ENCODE peak calls at places on chromosomes 13 and 19, in ten cellular contexts. N is RCC 7860; A is mammary epithelial cell; H is H4; Z is stimulated activated CD4-positive, alpha-beta T cell treated with anti-CD3 and anti-CD28 coated beads, Interleukin-12 subunit alpha, Interleukin-12 subunit beta, amount 100 ng/mL, for 48 hours; W is Right ventricle myocardium inferior; O is nephron progenitor cell; Y is fibroblast of mammary gland; S is activated CD8-positive, alpha-beta memory T cell treated with anti-CD3 and anti-CD28 coated beads for 48 hours; M is lower lobe of right lung. R is an unnamed sample.

GRCh38 chr19:38842439-38843174 is 7.2 kb downstream of the HNRNPL start:
- DNase-seq in N (no peak), A (no peak), H (no peak), Z (peak), W (no peak), O (no peak), Y (no peak), S (peak), M (no peak), R (no peak)

GRCh38 chr13:91045351-91046034 is 302.0 kb upstream of the MIR17HG start:
- DNase-seq in N (no peak), A (no peak), H (peak), Z (no peak), W (no peak), O (no peak), Y (no peak), S (no peak), M (no peak), R (peak)

GRCh38 chr19:3302755-3303154 is 63.6 kb upstream of the NFIC start:
- DNase-seq in N (no peak), A (no peak), H (no peak), Z (no peak), W (no peak), O (no peak), Y (no peak), S (no peak), M (no peak), R (no peak)

GRCh38 chr19:44747739-44748425 is 626 bp upstream of the BCL3 start:
- DNase-seq in N (peak), A (peak), H (peak), Z (peak), W (peak), O (no peak), Y (no peak), S (no peak), M (peak), R (no peak)

GRCh38 chr19:16660763-16661479 is at the start of gene TMEM38A:
- DNase-seq in N (no peak), A (peak), H (peak), Z (peak), W (peak), O (peak), Y (no peak), S (no peak), M (peak), R (peak)

GRCh38 chr13:64849174-64849573 is 2381.0 kb downstream of the PCDH9 start:
- DNase-seq in N (no peak), A (no peak), H (no peak), Z (no peak), W (no peak), O (no peak), Y (no peak), S (no peak), M (no peak), R (no peak)

GRCh38 chr13:40388617-40389016 is 277.8 kb downstream of the FOXO1 start:
- DNase-seq in N (peak), A (no peak), H (peak), Z (peak), W (no peak), O (no peak), Y (no peak), S (peak), M (no peak), R (no peak)

GRCh38 chr13:98267080-98267912 is 90.2 kb upstream of the RNF113B start:
- DNase-seq in N (peak), A (peak), H (no peak), Z (no peak), W (no peak), O (no peak), Y (peak), S (no peak), M (no peak), R (peak)

GRCh38 chr19:3175761-3176714 is 2.5 kb upstream of the S1PR4 start:
- DNase-seq in N (peak), A (peak), H (peak), Z (no peak), W (no peak), O (no peak), Y (peak), S (no peak), M (peak), R (peak)

GRCh38 chr13:111034811-111035210 is 80.3 kb upstream of the ARHGEF7 start:
- DNase-seq in N (no peak), A (peak), H (no peak), Z (no peak), W (no peak), O (no peak), Y (peak), S (no peak), M (no peak), R (no peak)

GRCh38 chr19:35149463-35149862 is 5.1 kb upstream of the FXYD5 start:
- DNase-seq in N (no peak), A (no peak), H (no peak), Z (no peak), W (no peak), O (no peak), Y (no peak), S (no peak), M (no peak), R (no peak)

GRCh38 chr13:24605923-24606372 is 74.3 kb upstream of the ATP12A start:
- DNase-seq in N (no peak), A (peak), H (peak), Z (no peak), W (no peak), O (no peak), Y (peak), S (no peak), M (no peak), R (peak)

GRCh38 chr13:26786651-26787295 is 26.2 kb upstream of the GPR12 start:
- DNase-seq in N (no peak), A (no peak), H (no peak), Z (no peak), W (no peak), O (no peak), Y (no peak), S (no peak), M (no peak), R (no peak)

GRCh38 chr13:27541386-27541785 is 78.9 kb downstream of the LNX2 start:
- DNase-seq in N (no peak), A (no peak), H (no peak), Z (no peak), W (no peak), O (no peak), Y (no peak), S (no peak), M (no peak), R (no peak)

GRCh38 chr19:21430674-21431073 is 33.7 kb downstream of the ZNF493 start:
- DNase-seq in N (no peak), A (no peak), H (no peak), Z (no peak), W (no peak), O (no peak), Y (no peak), S (no peak), M (no peak), R (no peak)

GRCh38 chr19:19900124-19900523 is 622 bp upstream of the ZNF93 start:
- DNase-seq in N (peak), A (peak), H (peak), Z (no peak), W (no peak), O (no peak), Y (peak), S (no peak), M (no peak), R (no peak)

GRCh38 chr13:75489502-75490263 is 7.7 kb upstream of the TBC1D4 start:
- DNase-seq in N (no peak), A (peak), H (peak), Z (no peak), W (no peak), O (no peak), Y (peak), S (no peak), M (peak), R (peak)

GRCh38 chr19:17797397-17798201 is 2.7 kb downstream of the B3GNT3 start:
- DNase-seq in N (peak), A (peak), H (peak), Z (peak), W (no peak), O (no peak), Y (no peak), S (peak), M (no peak), R (peak)

GRCh38 chr19:2960120-2960519 is 15.3 kb upstream of the ZNF77 start:
- DNase-seq in N (no peak), A (no peak), H (no peak), Z (no peak), W (no peak), O (no peak), Y (no peak), S (no peak), M (no peak), R (no peak)

GRCh38 chr13:25836709-25837316 is 215.0 kb downstream of the SHISA2 start:
- DNase-seq in N (no peak), A (peak), H (no peak), Z (no peak), W (no peak), O (no peak), Y (no peak), S (no peak), M (no peak), R (peak)

GRCh38 chr13:28493740-28494536 is 990 bp downstream of the FLT1 start:
- DNase-seq in N (no peak), A (no peak), H (no peak), Z (peak), W (no peak), O (peak), Y (no peak), S (no peak), M (peak), R (no peak)

GRCh38 chr19:1451916-1452801 is 2.2 kb downstream of the APC2 start:
- DNase-seq in N (no peak), A (no peak), H (no peak), Z (no peak), W (no peak), O (peak), Y (no peak), S (no peak), M (no peak), R (no peak)

GRCh38 chr13:40814803-40815202 is 25.4 kb downstream of the SLC25A15 start:
- DNase-seq in N (no peak), A (no peak), H (no peak), Z (no peak), W (no peak), O (no peak), Y (peak), S (no peak), M (no peak), R (no peak)

GRCh38 chr19:46515879-46516350 is 20.2 kb upstream of the PNMA8B start:
- DNase-seq in N (no peak), A (peak), H (peak), Z (no peak), W (no peak), O (no peak), Y (peak), S (no peak), M (no peak), R (peak)

GRCh38 chr13:51096131-51096530 is 14.9 kb downstream of the C13orf42 start:
- DNase-seq in N (no peak), A (no peak), H (no peak), Z (no peak), W (no peak), O (peak), Y (no peak), S (no peak), M (no peak), R (no peak)

GRCh38 chr13:23918208-23918607 is 20.9 kb upstream of the C1QTNF9B start:
- DNase-seq in N (no peak), A (peak), H (no peak), Z (no peak), W (no peak), O (no peak), Y (no peak), S (no peak), M (no peak), R (no peak)

GRCh38 chr19:7868671-7869452 is 5.3 kb downstream of the PRR36 start:
- DNase-seq in N (peak), A (peak), H (peak), Z (peak), W (peak), O (peak), Y (peak), S (peak), M (peak), R (peak)

GRCh38 chr19:2127758-2128157 is 23.6 kb downstream of the AP3D1 start:
- DNase-seq in N (no peak), A (no peak), H (no peak), Z (no peak), W (peak), O (no peak), Y (no peak), S (no peak), M (no peak), R (no peak)

GRCh38 chr19:33395561-33396550 is 22.3 kb downstream of the CEBPG start:
- DNase-seq in N (no peak), A (no peak), H (no peak), Z (no peak), W (peak), O (no peak), Y (peak), S (no peak), M (peak), R (no peak)

GRCh38 chr13:27997904-27998522 is 9.5 kb upstream of the URAD start:
- DNase-seq in N (no peak), A (peak), H (peak), Z (no peak), W (no peak), O (peak), Y (peak), S (no peak), M (no peak), R (peak)

GRCh38 chr19:41877490-41877876 is 404 bp downstream of the CD79A start:
- DNase-seq in N (no peak), A (no peak), H (no peak), Z (no peak), W (no peak), O (no peak), Y (no peak), S (no peak), M (peak), R (no peak)

GRCh38 chr13:95596701-95597100 is 44.2 kb downstream of the CLDN10 start:
- DNase-seq in N (no peak), A (no peak), H (no peak), Z (no peak), W (no peak), O (no peak), Y (no peak), S (no peak), M (no peak), R (no peak)

GRCh38 chr19:55536951-55537740 is at the start of gene SBK2:
- DNase-seq in N (no peak), A (no peak), H (no peak), Z (no peak), W (no peak), O (peak), Y (no peak), S (no peak), M (no peak), R (no peak)

GRCh38 chr13:109869312-109870237 is 83.2 kb upstream of the IRS2 start:
- DNase-seq in N (peak), A (peak), H (no peak), Z (no peak), W (peak), O (peak), Y (no peak), S (no peak), M (peak), R (peak)

GRCh38 chr19:48401277-48401676 is 7.8 kb downstream of the GRIN2D start:
- DNase-seq in N (no peak), A (no peak), H (no peak), Z (no peak), W (no peak), O (no peak), Y (no peak), S (no peak), M (no peak), R (no peak)